ENCODE peak calls at places on chromosome 5, in six cellular contexts. T is H9, B is IMR-90, V is H1, I is mesenchymal stem cell, Q is trophoblast cell. E is an unnamed sample.

GRCh38 chr5:110150199-110150598 is 460.5 kb downstream of the MAN2A1 start:
- DNase-seq in T (no peak), B (no peak), V (no peak), I (no peak), Q (no peak), E (no peak)

GRCh38 chr5:133482033-133482432 is 130.3 kb downstream of the FSTL4 start:
- DNase-seq in T (no peak), B (no peak), V (no peak), I (no peak), Q (no peak), E (no peak)

GRCh38 chr5:8848997-8849585 is 696.8 kb downstream of the SEMA5A start:
- DNase-seq in T (no peak), B (peak; percentile 89), V (no peak), I (peak; percentile 50), Q (no peak), E (no peak)

GRCh38 chr5:81827522-81827921 is 76.6 kb upstream of the SSBP2 start:
- DNase-seq in T (no peak), B (no peak), V (no peak), I (no peak), Q (no peak), E (no peak)

GRCh38 chr5:170216262-170216864 is 16.4 kb upstream of the C5orf58 start:
- DNase-seq in T (no peak), B (peak; percentile 36), V (no peak), I (peak; percentile 68), Q (no peak), E (no peak)

GRCh38 chr5:122674412-122674811 is 100.5 kb upstream of the SNX2 start:
- DNase-seq in T (no peak), B (no peak), V (no peak), I (no peak), Q (no peak), E (no peak)

GRCh38 chr5:72042097-72042496 is 65.2 kb upstream of the MAP1B start:
- DNase-seq in T (no peak), B (no peak), V (no peak), I (no peak), Q (no peak), E (no peak)

GRCh38 chr5:62536232-62536631 is 42.4 kb upstream of the LRRC70 start:
- DNase-seq in T (no peak), B (no peak), V (no peak), I (no peak), Q (no peak), E (no peak)

GRCh38 chr5:159161361-159162214 is 47.8 kb downstream of the RNF145 start:
- DNase-seq in T (no peak), B (peak; percentile 50), V (no peak), I (no peak), Q (no peak), E (no peak)

GRCh38 chr5:120516799-120517198 is 52.7 kb downstream of the PRR16 start:
- DNase-seq in T (no peak), B (peak; percentile 63), V (no peak), I (no peak), Q (peak; percentile 88), E (no peak)

GRCh38 chr5:56262269-56262668 is 29.1 kb upstream of the ANKRD55 start:
- DNase-seq in T (no peak), B (no peak), V (no peak), I (no peak), Q (no peak), E (no peak)

GRCh38 chr5:129400395-129400983 is 59.6 kb upstream of the ADAMTS19 start:
- DNase-seq in T (no peak), B (no peak), V (no peak), I (no peak), Q (no peak), E (no peak)

GRCh38 chr5:79512692-79513518 is 1.0 kb downstream of the HOMER1 start:
- DNase-seq in T (peak; percentile 31), B (peak; percentile 27), V (no peak), I (peak; percentile 58), Q (no peak), E (peak; percentile 27)

GRCh38 chr5:127980843-127981242 is 102.7 kb upstream of the SLC12A2 start:
- DNase-seq in T (no peak), B (no peak), V (no peak), I (no peak), Q (no peak), E (no peak)

GRCh38 chr5:5421149-5421960 is 1.1 kb upstream of the ICE1 start:
- DNase-seq in T (no peak), B (peak; percentile 5), V (no peak), I (no peak), Q (no peak), E (peak; percentile 12)

GRCh38 chr5:60546157-60546556 is 153.8 kb downstream of the DEPDC1B start:
- DNase-seq in T (no peak), B (no peak), V (no peak), I (peak; percentile 24), Q (no peak), E (no peak)

GRCh38 chr5:72123764-72124163 is 16.5 kb downstream of the MAP1B start:
- DNase-seq in T (no peak), B (no peak), V (no peak), I (no peak), Q (no peak), E (no peak)

GRCh38 chr5:178460598-178461425 is 129.4 kb downstream of the COL23A1 start:
- DNase-seq in T (peak; percentile 93), B (peak; percentile 2), V (peak; percentile 39), I (peak; percentile 21), Q (peak; percentile 55), E (peak; percentile 70)

GRCh38 chr5:175392236-175392635 is 51.7 kb downstream of the DRD1 start:
- DNase-seq in T (no peak), B (no peak), V (no peak), I (no peak), Q (no peak), E (no peak)

GRCh38 chr5:10229306-10230048 is 20.2 kb downstream of the ATPSCKMT start:
- DNase-seq in T (no peak), B (peak; percentile 91), V (no peak), I (peak; percentile 16), Q (no peak), E (no peak)

GRCh38 chr5:179793470-179794139 is at the start of gene LTC4S:
- DNase-seq in T (peak; percentile 27), B (peak; percentile 27), V (no peak), I (no peak), Q (no peak), E (no peak)

GRCh38 chr5:135235002-135235401 is 164.0 kb downstream of the MACROH2A1 start:
- DNase-seq in T (no peak), B (no peak), V (no peak), I (no peak), Q (no peak), E (no peak)

GRCh38 chr5:54883374-54884194 is 101.8 kb downstream of the ESM1 start:
- DNase-seq in T (peak; percentile 73), B (peak; percentile 54), V (peak; percentile 39), I (peak; percentile 50), Q (peak; percentile 37), E (peak; percentile 40)

GRCh38 chr5:14706615-14707021 is 42.1 kb downstream of the OTULIN start:
- DNase-seq in T (no peak), B (peak; percentile 79), V (no peak), I (peak; percentile 73), Q (no peak), E (no peak)

GRCh38 chr5:17343675-17344074 is 126.2 kb downstream of the BASP1 start:
- DNase-seq in T (no peak), B (peak; percentile 92), V (no peak), I (peak; percentile 94), Q (no peak), E (no peak)

GRCh38 chr5:110651507-110651906 is 75.0 kb downstream of the TMEM232 start:
- DNase-seq in T (no peak), B (peak; percentile 27), V (no peak), I (peak; percentile 13), Q (peak; percentile 61), E (no peak)

GRCh38 chr5:134568761-134569725 is 43.6 kb downstream of the JADE2 start:
- DNase-seq in T (no peak), B (peak; percentile 24), V (no peak), I (no peak), Q (no peak), E (no peak)

GRCh38 chr5:61965495-61965894 is 340.5 kb upstream of the KIF2A start:
- DNase-seq in T (no peak), B (no peak), V (no peak), I (peak; percentile 49), Q (no peak), E (no peak)

GRCh38 chr5:67880358-67880810 is 335.2 kb upstream of the PIK3R1 start:
- DNase-seq in T (no peak), B (no peak), V (no peak), I (no peak), Q (no peak), E (no peak)

GRCh38 chr5:102965653-102966052 is 154.3 kb downstream of the GIN1 start:
- DNase-seq in T (no peak), B (no peak), V (no peak), I (no peak), Q (no peak), E (no peak)
- H2BK5ac ChIP-seq in T (no peak overlapping the region), B (no peak overlapping the region), V (no peak overlapping the region), I (no peak overlapping the region), Q (no peak overlapping the region), E (no peak overlapping the region)

GRCh38 chr5:132444841-132445639 is 45.5 kb downstream of the IRF1 start:
- DNase-seq in T (no peak), B (no peak), V (no peak), I (no peak), Q (peak; percentile 93), E (no peak)
- H2AFZ ChIP-seq in T (no peak overlapping the region), B (no peak overlapping the region), V (no peak overlapping the region), I (no peak overlapping the region), Q (no peak overlapping the region), E (no peak overlapping the region)

DNA sequence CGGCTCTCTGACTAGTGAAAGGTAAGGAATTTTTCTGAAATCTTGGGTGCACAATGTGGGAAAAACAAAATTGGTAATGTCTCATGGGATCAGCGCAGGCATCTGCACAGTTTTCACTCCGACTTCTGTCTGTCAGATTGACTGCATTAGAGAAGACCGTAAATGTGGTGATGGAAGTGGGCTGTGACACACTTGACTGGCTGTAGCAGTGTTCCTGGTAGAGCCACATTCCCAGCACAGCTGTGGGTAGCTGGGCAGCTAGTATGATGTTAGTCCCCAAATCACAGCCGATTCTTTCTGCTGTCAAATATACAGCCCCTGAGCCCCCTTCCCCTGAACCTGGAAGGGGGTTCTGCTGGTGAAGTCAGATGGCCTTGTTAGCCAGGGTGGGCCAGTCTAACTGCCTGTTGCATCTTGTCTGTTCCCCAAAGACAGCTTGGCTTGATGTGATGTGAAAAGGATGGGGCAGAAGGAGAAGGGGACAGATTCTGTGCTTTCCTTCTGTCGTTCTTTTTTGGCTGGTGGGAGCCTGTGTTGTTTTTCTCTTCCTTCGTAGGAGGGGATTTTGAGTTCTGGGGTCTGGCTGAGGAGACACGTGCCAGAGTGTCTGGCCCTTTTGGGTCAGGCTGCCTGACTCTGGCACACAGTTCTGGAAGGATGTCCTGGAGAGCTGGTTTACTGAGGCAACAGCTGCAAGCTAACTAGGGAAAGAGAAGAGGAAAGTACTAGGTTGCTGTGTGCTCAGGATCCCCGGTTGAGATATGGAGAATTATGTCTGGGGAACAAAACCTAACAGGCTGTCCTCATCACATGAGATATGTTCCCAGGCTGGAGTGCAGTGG is 66.4 kb upstream of the SPRY4 start:
- DNase-seq in T (no peak), B (no peak), V (no peak), I (peak; percentile 36), Q (no peak), E (no peak)
- H2BK5ac ChIP-seq in T (no peak overlapping the region), B (no peak overlapping the region), V (peak overlapping the region; percentile 80), I (no peak overlapping the region), Q (no peak overlapping the region), E (no peak overlapping the region)

DNA sequence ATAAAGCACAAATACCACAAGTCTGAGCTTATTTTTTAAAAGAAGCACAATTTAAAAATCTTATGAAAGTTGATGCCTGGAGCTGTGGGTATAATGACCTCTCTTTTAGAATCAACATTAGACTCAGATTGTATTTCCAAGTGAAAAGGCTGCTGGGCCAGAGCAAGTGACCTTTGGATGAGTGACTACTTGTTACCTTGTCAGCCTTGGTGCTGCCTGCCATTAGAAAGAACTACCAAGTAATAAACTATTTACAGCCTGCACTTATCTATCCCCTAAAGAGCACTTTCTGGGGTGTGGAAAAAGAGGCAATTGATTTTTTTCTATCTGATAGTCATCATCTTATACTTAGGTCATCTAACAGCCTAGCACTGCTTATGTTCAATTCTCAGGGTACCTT is 134.9 kb upstream of the FBXL17 start:
- DNase-seq in T (no peak), B (no peak), V (no peak), I (no peak), Q (no peak), E (no peak)
- H2AFZ ChIP-seq in T (peak overlapping the region; percentile 29), B (no peak overlapping the region), V (no peak overlapping the region), I (no peak overlapping the region), Q (no peak overlapping the region), E (no peak overlapping the region)